ENCODE peak calls at places on chromosomes 2 and 18, in seven cellular contexts. One of them, this sample, is unnamed.

GRCh38 chr18:70380915-70381896 is 92.4 kb downstream of the SOCS6 start:
- DNase-seq in spleen: no peak
- DNase-seq in cardiac muscle cell: peak
- DNase-seq in neural progenitor cell: peak
- DNase-seq in GM23338: peak
- DNase-seq in tibial artery: no peak
- DNase-seq in brain microvascular endothelial cell: no peak
- DNase-seq in this sample: no peak

GRCh38 chr2:98334439-98335078 is 11.7 kb upstream of the CNGA3 start:
- DNase-seq in brain microvascular endothelial cell: peak
- DNase-seq in cardiac muscle cell: no peak
- DNase-seq in spleen: no peak
- DNase-seq in neural progenitor cell: peak
- DNase-seq in GM23338: peak
- DNase-seq in tibial artery: no peak
- DNase-seq in this sample: no peak

GRCh38 chr2:68290825-68291224 is 28.9 kb downstream of the CNRIP1 start:
- DNase-seq in tibial artery: no peak
- DNase-seq in neural progenitor cell: no peak
- DNase-seq in brain microvascular endothelial cell: no peak
- DNase-seq in GM23338: no peak
- DNase-seq in spleen: no peak
- DNase-seq in cardiac muscle cell: peak
- DNase-seq in this sample: no peak

GRCh38 chr18:23718243-23718720 is 29.0 kb downstream of the LAMA3 start:
- DNase-seq in GM23338: no peak
- DNase-seq in spleen: no peak
- DNase-seq in neural progenitor cell: no peak
- DNase-seq in tibial artery: no peak
- DNase-seq in brain microvascular endothelial cell: peak
- DNase-seq in cardiac muscle cell: no peak
- DNase-seq in this sample: no peak

GRCh38 chr2:230796280-230796862 is 68.4 kb upstream of the ITM2C start:
- DNase-seq in tibial artery: no peak
- DNase-seq in spleen: no peak
- DNase-seq in brain microvascular endothelial cell: peak
- DNase-seq in GM23338: no peak
- DNase-seq in cardiac muscle cell: no peak
- DNase-seq in neural progenitor cell: no peak
- DNase-seq in this sample: no peak

GRCh38 chr2:3334392-3334791 is 43.2 kb downstream of the EIPR1 start:
- DNase-seq in cardiac muscle cell: no peak
- DNase-seq in GM23338: no peak
- DNase-seq in neural progenitor cell: no peak
- DNase-seq in tibial artery: no peak
- DNase-seq in spleen: peak
- DNase-seq in brain microvascular endothelial cell: no peak
- DNase-seq in this sample: no peak

GRCh38 chr2:236209535-236209934 is 41.3 kb upstream of the GBX2 start:
- DNase-seq in cardiac muscle cell: no peak
- DNase-seq in spleen: no peak
- DNase-seq in neural progenitor cell: peak
- DNase-seq in brain microvascular endothelial cell: no peak
- DNase-seq in GM23338: peak
- DNase-seq in tibial artery: no peak
- DNase-seq in this sample: no peak

GRCh38 chr18:48662021-48662661 is 123.3 kb downstream of the CTIF start:
- DNase-seq in cardiac muscle cell: peak
- DNase-seq in tibial artery: no peak
- DNase-seq in brain microvascular endothelial cell: peak
- DNase-seq in GM23338: peak
- DNase-seq in neural progenitor cell: peak
- DNase-seq in spleen: no peak
- DNase-seq in this sample: no peak

GRCh38 chr2:37449686-37450392 is 105.4 kb downstream of the QPCT start:
- DNase-seq in cardiac muscle cell: no peak
- DNase-seq in GM23338: no peak
- DNase-seq in neural progenitor cell: no peak
- DNase-seq in spleen: no peak
- DNase-seq in tibial artery: no peak
- DNase-seq in brain microvascular endothelial cell: peak
- DNase-seq in this sample: no peak

GRCh38 chr2:55052087-55053061 is 2.1 kb upstream of the RTN4 start:
- DNase-seq in GM23338: no peak
- DNase-seq in cardiac muscle cell: no peak
- DNase-seq in neural progenitor cell: no peak
- DNase-seq in brain microvascular endothelial cell: no peak
- DNase-seq in spleen: no peak
- DNase-seq in tibial artery: no peak
- DNase-seq in this sample: no peak

GRCh38 chr18:3885209-3885792 is 435.3 kb downstream of the TGIF1 start:
- DNase-seq in neural progenitor cell: peak
- DNase-seq in GM23338: peak
- DNase-seq in brain microvascular endothelial cell: peak
- DNase-seq in spleen: no peak
- DNase-seq in tibial artery: no peak
- DNase-seq in cardiac muscle cell: no peak
- DNase-seq in this sample: no peak

GRCh38 chr2:64383881-64384280 is 70.1 kb upstream of the LGALSL start:
- DNase-seq in tibial artery: no peak
- DNase-seq in GM23338: no peak
- DNase-seq in cardiac muscle cell: no peak
- DNase-seq in brain microvascular endothelial cell: no peak
- DNase-seq in neural progenitor cell: no peak
- DNase-seq in spleen: no peak
- DNase-seq in this sample: no peak

GRCh38 chr18:12091742-12092141 is 1.9 kb upstream of the ANKRD62 start:
- DNase-seq in tibial artery: no peak
- DNase-seq in cardiac muscle cell: no peak
- DNase-seq in neural progenitor cell: no peak
- DNase-seq in brain microvascular endothelial cell: no peak
- DNase-seq in GM23338: no peak
- DNase-seq in spleen: no peak
- DNase-seq in this sample: no peak

GRCh38 chr2:155377931-155378444 is 679.5 kb downstream of the KCNJ3 start:
- DNase-seq in cardiac muscle cell: no peak
- DNase-seq in brain microvascular endothelial cell: peak
- DNase-seq in tibial artery: no peak
- DNase-seq in spleen: no peak
- DNase-seq in GM23338: no peak
- DNase-seq in neural progenitor cell: no peak
- DNase-seq in this sample: no peak

GRCh38 chr2:191171708-191172355 is 21.0 kb upstream of the STAT4 start:
- DNase-seq in neural progenitor cell: peak
- DNase-seq in tibial artery: no peak
- DNase-seq in brain microvascular endothelial cell: peak
- DNase-seq in spleen: no peak
- DNase-seq in GM23338: peak
- DNase-seq in cardiac muscle cell: no peak
- DNase-seq in this sample: no peak

GRCh38 chr2:27379383-27379839 is 1.1 kb downstream of the ZNF513 start:
- DNase-seq in brain microvascular endothelial cell: no peak
- DNase-seq in cardiac muscle cell: no peak
- DNase-seq in neural progenitor cell: no peak
- DNase-seq in GM23338: no peak
- DNase-seq in tibial artery: no peak
- DNase-seq in spleen: no peak
- DNase-seq in this sample: no peak

GRCh38 chr2:70834106-70834505 is 1.5 kb downstream of the CD207 start:
- DNase-seq in neural progenitor cell: no peak
- DNase-seq in cardiac muscle cell: no peak
- DNase-seq in spleen: no peak
- DNase-seq in tibial artery: no peak
- DNase-seq in GM23338: no peak
- DNase-seq in brain microvascular endothelial cell: no peak
- DNase-seq in this sample: no peak

GRCh38 chr2:118635891-118636290 is 211.6 kb downstream of the EN1 start:
- DNase-seq in GM23338: peak
- DNase-seq in brain microvascular endothelial cell: no peak
- DNase-seq in spleen: no peak
- DNase-seq in tibial artery: no peak
- DNase-seq in cardiac muscle cell: no peak
- DNase-seq in neural progenitor cell: no peak
- DNase-seq in this sample: no peak

GRCh38 chr2:137937778-137938177 is 26.5 kb upstream of the HNMT start:
- DNase-seq in spleen: no peak
- DNase-seq in cardiac muscle cell: no peak
- DNase-seq in tibial artery: no peak
- DNase-seq in neural progenitor cell: no peak
- DNase-seq in GM23338: no peak
- DNase-seq in brain microvascular endothelial cell: no peak
- DNase-seq in this sample: no peak

GRCh38 chr2:168802825-168803726 is 639 bp downstream of the NOSTRIN start:
- DNase-seq in spleen: no peak
- DNase-seq in neural progenitor cell: no peak
- DNase-seq in GM23338: no peak
- DNase-seq in brain microvascular endothelial cell: no peak
- DNase-seq in cardiac muscle cell: no peak
- DNase-seq in tibial artery: no peak
- DNase-seq in this sample: no peak

GRCh38 chr2:102473020-102473419 is at the start of gene SLC9A4:
- DNase-seq in cardiac muscle cell: peak
- DNase-seq in tibial artery: peak
- DNase-seq in spleen: no peak
- DNase-seq in GM23338: peak
- DNase-seq in brain microvascular endothelial cell: peak
- DNase-seq in neural progenitor cell: peak
- DNase-seq in this sample: no peak

GRCh38 chr2:201813996-201814845 is 7.9 kb downstream of the CDK15 start:
- DNase-seq in GM23338: no peak
- DNase-seq in cardiac muscle cell: no peak
- DNase-seq in neural progenitor cell: no peak
- DNase-seq in tibial artery: no peak
- DNase-seq in spleen: no peak
- DNase-seq in brain microvascular endothelial cell: no peak
- DNase-seq in this sample: no peak

GRCh38 chr2:147460140-147460539 is 384.7 kb upstream of the ACVR2A start:
- DNase-seq in spleen: no peak
- DNase-seq in brain microvascular endothelial cell: no peak
- DNase-seq in GM23338: no peak
- DNase-seq in cardiac muscle cell: no peak
- DNase-seq in neural progenitor cell: no peak
- DNase-seq in tibial artery: peak
- DNase-seq in this sample: no peak

GRCh38 chr2:241267249-241268067 is 48.0 kb downstream of the HDLBP start:
- DNase-seq in spleen: no peak
- DNase-seq in cardiac muscle cell: no peak
- DNase-seq in tibial artery: no peak
- DNase-seq in brain microvascular endothelial cell: no peak
- DNase-seq in GM23338: peak
- DNase-seq in neural progenitor cell: no peak
- DNase-seq in this sample: no peak
- TF ChIP-seq CTCF in spleen: no peak
- TF ChIP-seq CTCF in cardiac muscle cell: no peak
- TF ChIP-seq CTCF in tibial artery: no peak
- TF ChIP-seq CTCF in brain microvascular endothelial cell: peak
- TF ChIP-seq CTCF in GM23338: peak
- TF ChIP-seq CTCF in neural progenitor cell: no peak
- TF ChIP-seq CTCF in this sample: no peak

GRCh38 chr2:60007666-60008065 is 545.8 kb downstream of the BCL11A start:
- DNase-seq in tibial artery: no peak
- DNase-seq in GM23338: no peak
- DNase-seq in neural progenitor cell: peak
- DNase-seq in brain microvascular endothelial cell: no peak
- DNase-seq in cardiac muscle cell: no peak
- DNase-seq in spleen: no peak
- DNase-seq in this sample: no peak
- TF ChIP-seq CTCF in tibial artery: no peak
- TF ChIP-seq CTCF in GM23338: no peak
- TF ChIP-seq CTCF in neural progenitor cell: no peak
- TF ChIP-seq CTCF in brain microvascular endothelial cell: no peak
- TF ChIP-seq CTCF in cardiac muscle cell: no peak
- TF ChIP-seq CTCF in spleen: no peak
- TF ChIP-seq CTCF in this sample: no peak

DNA sequence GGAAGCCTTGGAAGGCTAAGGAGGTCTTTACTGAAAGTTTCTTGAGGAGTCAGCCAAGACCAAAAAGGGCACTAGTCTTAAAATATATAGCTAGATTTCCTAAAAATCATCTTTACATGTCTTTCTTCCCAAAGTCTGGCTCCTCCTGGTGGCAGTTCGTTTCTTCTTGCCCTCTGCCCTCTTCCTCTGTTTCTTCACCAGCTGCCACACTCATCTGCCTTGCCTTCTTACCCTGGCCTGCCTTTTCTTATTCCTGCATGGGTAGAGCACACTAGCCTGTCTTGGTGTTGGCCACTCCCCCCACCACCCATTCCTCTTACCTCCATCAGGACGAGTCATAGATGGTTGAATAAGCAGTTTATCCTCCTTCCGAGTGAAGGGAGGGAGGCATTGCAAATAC is 129.8 kb downstream of the RAPGEF4 start:
- DNase-seq in cardiac muscle cell: no peak
- DNase-seq in neural progenitor cell: no peak
- DNase-seq in brain microvascular endothelial cell: no peak
- DNase-seq in tibial artery: no peak
- DNase-seq in GM23338: peak
- DNase-seq in spleen: no peak
- DNase-seq in this sample: no peak
- TF ChIP-seq CTCF in cardiac muscle cell: peak
- TF ChIP-seq CTCF in neural progenitor cell: peak
- TF ChIP-seq CTCF in brain microvascular endothelial cell: peak
- TF ChIP-seq CTCF in tibial artery: no peak
- TF ChIP-seq CTCF in GM23338: peak
- TF ChIP-seq CTCF in spleen: no peak
- TF ChIP-seq CTCF in this sample: no peak

GRCh38 chr18:34764451-34764850 is 54.4 kb downstream of the DTNA start:
- DNase-seq in brain microvascular endothelial cell: no peak
- DNase-seq in tibial artery: no peak
- DNase-seq in neural progenitor cell: no peak
- DNase-seq in cardiac muscle cell: no peak
- DNase-seq in GM23338: peak
- DNase-seq in spleen: no peak
- DNase-seq in this sample: no peak
- TF ChIP-seq CTCF in brain microvascular endothelial cell: peak
- TF ChIP-seq CTCF in tibial artery: no peak
- TF ChIP-seq CTCF in neural progenitor cell: no peak
- TF ChIP-seq CTCF in cardiac muscle cell: no peak
- TF ChIP-seq CTCF in GM23338: no peak
- TF ChIP-seq CTCF in spleen: no peak
- TF ChIP-seq CTCF in this sample: no peak

DNA sequence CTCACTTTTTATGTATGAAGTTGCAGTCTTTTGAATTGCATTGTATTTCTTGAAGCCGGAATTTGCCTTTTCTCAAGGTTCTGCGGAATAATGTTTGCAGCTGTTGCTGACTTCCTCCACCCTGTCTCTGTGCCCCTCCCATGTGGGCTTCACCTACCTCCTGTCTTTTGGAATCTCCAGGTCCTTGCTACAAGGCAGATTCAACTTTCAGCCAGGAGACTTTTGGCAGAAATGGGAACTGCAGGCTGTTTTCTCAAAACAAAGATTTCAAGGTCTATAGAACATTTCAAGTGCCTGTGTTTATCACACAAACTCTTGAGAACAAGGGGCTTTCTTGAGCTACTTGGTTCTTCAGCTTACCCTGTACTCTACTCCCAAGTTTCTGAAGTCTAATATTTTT is 25.6 kb downstream of the ZNF236 start:
- DNase-seq in tibial artery: no peak
- DNase-seq in spleen: no peak
- DNase-seq in GM23338: peak
- DNase-seq in brain microvascular endothelial cell: no peak
- DNase-seq in cardiac muscle cell: no peak
- DNase-seq in neural progenitor cell: peak
- DNase-seq in this sample: no peak
- TF ChIP-seq CTCF in tibial artery: no peak
- TF ChIP-seq CTCF in spleen: no peak
- TF ChIP-seq CTCF in GM23338: peak
- TF ChIP-seq CTCF in brain microvascular endothelial cell: peak
- TF ChIP-seq CTCF in cardiac muscle cell: no peak
- TF ChIP-seq CTCF in neural progenitor cell: peak
- TF ChIP-seq CTCF in this sample: no peak